ENCODE peak calls at places on chromosomes 7 and 10, in seven cellular contexts. D, J, N, L, R, M and V are unnamed samples.

GRCh38 chr7:27619492-27619891 is 43.2 kb downstream of the HIBADH start:
- DNase-seq in D (no peak), J (no peak), N (no peak), L (no peak), R (no peak), M (no peak), V (no peak)

GRCh38 chr7:115548756-115549155 is 481.8 kb downstream of the TFEC start:
- DNase-seq in D (no peak), J (no peak), N (no peak), L (no peak), R (no peak), M (no peak), V (no peak)

GRCh38 chr10:33190406-33190805 is 144.1 kb downstream of the NRP1 start:
- DNase-seq in D (no peak), J (no peak), N (no peak), L (no peak), R (no peak), M (no peak), V (no peak)

GRCh38 chr7:146492017-146492416 is 375.4 kb downstream of the CNTNAP2 start:
- DNase-seq in D (no peak), J (no peak), N (no peak), L (no peak), R (no peak), M (no peak), V (no peak)

GRCh38 chr10:122981066-122981464 is 864 bp downstream of the PSTK start:
- DNase-seq in D (no peak), J (no peak), N (no peak), L (no peak), R (no peak), M (no peak), V (no peak)

GRCh38 chr7:2812831-2813230 is 31.3 kb downstream of the GNA12 start:
- DNase-seq in D (no peak), J (no peak), N (no peak), L (no peak), R (no peak), M (no peak), V (no peak)

GRCh38 chr7:112131016-112131415 is 75.2 kb downstream of the DOCK4 start:
- DNase-seq in D (no peak), J (no peak), N (no peak), L (no peak), R (no peak), M (no peak), V (no peak)

GRCh38 chr7:103766630-103767029 is 222.8 kb downstream of the RELN start:
- DNase-seq in D (no peak), J (no peak), N (no peak), L (no peak), R (no peak), M (no peak), V (no peak)

GRCh38 chr7:28054531-28055160 is 125.9 kb downstream of the JAZF1 start:
- DNase-seq in D (no peak), J (no peak), N (no peak), L (no peak), R (no peak), M (no peak), V (no peak)

GRCh38 chr7:65409363-65409762 is 35.7 kb downstream of the ZNF92 start:
- DNase-seq in D (no peak), J (no peak), N (no peak), L (no peak), R (no peak), M (no peak), V (no peak)

GRCh38 chr7:84924341-84924740 is 262.5 kb downstream of the SEMA3D start:
- DNase-seq in D (no peak), J (no peak), N (no peak), L (no peak), R (no peak), M (no peak), V (no peak)

GRCh38 chr10:21831986-21832735 is 171.4 kb downstream of the DNAJC1 start:
- DNase-seq in D (no peak), J (no peak), N (no peak), L (no peak), R (no peak), M (no peak), V (no peak)

GRCh38 chr10:93357680-93358079 is 124.5 kb downstream of the MYOF start:
- DNase-seq in D (no peak), J (no peak), N (no peak), L (no peak), R (no peak), M (no peak), V (no peak)

GRCh38 chr7:157514746-157515145 is 177.9 kb downstream of the DNAJB6 start:
- DNase-seq in D (no peak), J (no peak), N (no peak), L (no peak), R (no peak), M (no peak), V (no peak)

GRCh38 chr10:5530846-5531557 is 6.2 kb downstream of the CALML3 start:
- DNase-seq in D (no peak), J (no peak), N (no peak), L (no peak), R (no peak), M (no peak), V (no peak)

GRCh38 chr7:157401567-157402387 is 65.0 kb downstream of the DNAJB6 start:
- DNase-seq in D (no peak), J (peak), N (no peak), L (peak), R (no peak), M (no peak), V (no peak)

GRCh38 chr7:152025077-152025936 is at the start of gene GALNT11:
- DNase-seq in D (peak), J (peak), N (peak), L (peak), R (peak), M (peak), V (peak)

DNA sequence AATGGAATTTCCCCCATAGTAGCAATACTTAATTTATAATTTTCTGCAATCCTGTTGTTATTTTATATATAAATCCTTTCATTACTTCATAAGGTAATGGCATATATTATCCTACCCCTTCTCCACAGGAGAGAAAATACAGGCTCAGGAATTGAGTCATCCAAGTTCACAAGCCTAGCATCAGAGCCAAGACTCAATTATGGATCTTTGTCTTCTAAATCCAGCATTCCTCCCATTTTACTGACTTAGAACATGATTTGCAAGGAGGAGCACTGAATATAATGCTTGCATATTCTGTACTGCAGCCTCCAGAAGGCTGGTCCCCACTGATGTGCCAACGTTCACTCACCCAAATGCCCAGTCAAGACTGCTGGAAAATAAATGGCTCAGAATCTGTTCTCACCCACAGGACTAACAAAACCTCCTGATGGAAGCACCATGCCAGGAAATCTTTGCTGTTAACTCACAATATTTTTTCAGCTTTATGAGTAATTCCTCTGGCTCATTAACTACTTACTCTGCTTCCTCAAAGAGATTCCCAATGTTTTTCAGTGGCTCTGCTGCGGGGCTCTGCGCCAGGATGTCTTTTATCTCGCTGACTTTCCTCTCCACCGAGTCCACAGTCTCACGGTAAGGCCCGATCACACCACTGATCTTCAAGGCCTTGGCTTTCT is 48.6 kb downstream of the DLD start:
- DNase-seq in D (peak), J (peak), N (no peak), L (peak), R (no peak), M (no peak), V (no peak)
- TF ChIP-seq POLR2A in D (no peak), J (no peak), N (no peak), L (no peak), R (no peak), M (no peak), V (no peak)

GRCh38 chr10:921471-922414 is 9.8 kb downstream of the LARP4B start:
- DNase-seq in D (no peak), J (no peak), N (no peak), L (peak), R (no peak), M (no peak), V (peak)
- TF ChIP-seq POLR2A in D (no peak), J (no peak), N (no peak), L (no peak), R (no peak), M (no peak), V (no peak)

DNA sequence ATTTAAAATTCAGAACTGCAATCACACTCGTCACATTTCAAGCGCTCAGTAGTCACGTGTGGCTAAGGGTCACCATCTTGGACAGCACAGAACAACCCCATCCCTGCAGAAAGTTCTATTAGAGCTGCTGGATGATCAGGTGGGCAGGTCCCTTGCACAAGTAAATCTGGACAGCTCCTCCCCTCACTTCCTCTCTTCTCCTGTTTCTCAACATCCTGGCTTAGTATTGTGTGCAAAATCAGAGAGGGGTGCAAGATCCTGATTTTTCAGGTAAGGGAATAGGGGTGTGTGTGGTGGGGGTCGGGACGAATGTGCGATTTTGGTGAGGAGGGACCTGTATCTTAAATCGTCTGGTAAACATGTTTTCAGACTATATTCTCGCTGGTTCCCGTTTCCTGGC is at the start of gene GIMAP4:
- DNase-seq in D (peak), J (no peak), N (no peak), L (peak), R (no peak), M (no peak), V (no peak)
- TF ChIP-seq POLR2A in D (peak), J (peak), N (peak), L (no peak), R (no peak), M (no peak), V (no peak)

GRCh38 chr7:154928136-154929005 is 74.6 kb downstream of the PAXIP1 start:
- DNase-seq in D (peak), J (no peak), N (peak), L (peak), R (no peak), M (peak), V (peak)
- TF ChIP-seq POLR2A in D (peak), J (peak), N (no peak), L (peak), R (no peak), M (no peak), V (no peak)

GRCh38 chr10:80159166-80159888 is 26.8 kb downstream of the PLAC9 start:
- DNase-seq in D (no peak), J (no peak), N (no peak), L (no peak), R (no peak), M (no peak), V (no peak)

GRCh38 chr10:80158126-80158525 is 25.6 kb downstream of the PLAC9 start:
- DNase-seq in D (no peak), J (no peak), N (no peak), L (no peak), R (no peak), M (no peak), V (no peak)

GRCh38 chr10:80157561-80157960 is 25.0 kb downstream of the PLAC9 start:
- DNase-seq in D (no peak), J (no peak), N (no peak), L (no peak), R (no peak), M (no peak), V (no peak)

GRCh38 chr10:80160361-80161128 is 28.0 kb downstream of the PLAC9 start:
- DNase-seq in D (no peak), J (no peak), N (no peak), L (no peak), R (no peak), M (no peak), V (no peak)

DNA sequence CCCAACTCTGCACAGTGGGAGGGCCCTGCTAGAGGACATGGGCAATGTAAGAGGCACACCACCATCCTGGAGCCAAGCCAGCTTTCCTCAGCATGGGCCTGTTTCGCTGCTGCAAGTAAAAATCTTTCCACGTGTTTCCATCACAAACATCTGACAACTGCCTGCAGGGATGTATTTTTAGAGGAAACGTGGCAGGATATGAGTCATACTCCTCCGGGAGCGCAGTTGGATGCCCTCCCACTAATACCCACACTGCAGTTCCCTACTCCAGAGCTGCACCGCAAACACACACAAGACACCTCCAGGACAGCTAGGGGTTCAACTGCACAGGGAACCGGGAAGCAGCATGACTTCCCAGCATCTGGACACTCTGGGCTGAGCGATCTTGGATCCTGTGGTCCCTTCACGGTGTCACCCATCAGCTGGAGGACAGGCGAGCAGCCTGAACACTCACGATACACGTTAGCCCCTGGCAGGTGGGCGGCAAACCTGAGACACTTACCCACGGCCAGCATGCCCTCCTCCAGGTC is 26.1 kb downstream of the PLAC9 start:
- DNase-seq in D (peak), J (peak), N (peak), L (peak), R (no peak), M (peak), V (peak)
- TF ChIP-seq POLR2A in D (no peak), J (peak), N (peak), L (no peak), R (no peak), M (no peak), V (no peak)

GRCh38 chr10:44977287-44978212 is 1.1 kb downstream of the DEPP1 start:
- DNase-seq in D (peak), J (peak), N (no peak), L (no peak), R (no peak), M (peak), V (no peak)
- TF ChIP-seq POLR2A in D (no peak), J (no peak), N (no peak), L (no peak), R (no peak), M (no peak), V (no peak)

DNA sequence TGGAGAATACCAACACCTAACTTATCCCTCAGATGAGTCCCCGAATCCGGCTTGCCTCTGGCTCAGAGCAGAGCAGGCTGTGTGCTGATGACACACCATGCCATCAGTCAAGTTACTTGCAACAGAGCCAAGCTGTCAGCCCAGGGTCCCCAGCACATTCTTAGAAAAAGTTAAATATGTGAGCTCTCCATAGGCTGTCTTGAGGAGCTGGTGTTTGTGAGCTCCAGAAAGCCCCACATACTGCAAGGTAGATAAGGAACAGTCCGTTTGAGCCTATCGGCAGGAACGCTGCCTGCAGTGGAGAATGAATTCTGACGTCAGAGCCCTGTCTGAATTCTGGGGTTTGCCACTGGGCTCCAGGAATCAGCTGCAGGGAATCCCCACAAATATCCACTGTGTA is 3.8 kb downstream of the SFXN4 start:
- DNase-seq in D (no peak), J (no peak), N (no peak), L (peak), R (no peak), M (no peak), V (peak)
- TF ChIP-seq POLR2A in D (no peak), J (no peak), N (no peak), L (no peak), R (no peak), M (no peak), V (no peak)

GRCh38 chr7:43615558-43616145 is 32.7 kb downstream of the STK17A start:
- DNase-seq in D (no peak), J (no peak), N (no peak), L (no peak), R (no peak), M (no peak), V (no peak)
- TF ChIP-seq POLR2A in D (no peak), J (no peak), N (no peak), L (no peak), R (no peak), M (no peak), V (no peak)

DNA sequence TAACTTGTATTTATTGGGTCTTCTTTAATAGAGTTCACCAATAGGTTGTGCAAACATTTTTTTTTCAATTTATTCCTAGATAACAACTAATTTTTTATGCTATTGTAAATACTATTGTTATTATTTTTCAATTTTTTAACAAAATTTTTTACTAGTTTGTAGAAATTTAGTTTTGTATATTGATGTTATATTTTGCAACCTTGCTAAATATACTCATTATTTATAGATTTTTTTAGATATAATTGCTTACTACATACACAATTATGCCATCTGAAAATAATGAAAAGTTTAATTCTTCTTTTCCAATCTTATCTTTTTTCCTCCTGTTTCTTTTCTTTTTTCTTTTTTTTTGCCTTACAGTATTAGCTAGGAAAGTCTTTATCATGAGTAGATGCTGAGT is 216.9 kb downstream of the SLC25A13 start:
- DNase-seq in D (no peak), J (no peak), N (no peak), L (no peak), R (no peak), M (no peak), V (no peak)
- TF ChIP-seq POLR2A in D (no peak), J (no peak), N (no peak), L (no peak), R (no peak), M (no peak), V (no peak)

DNA sequence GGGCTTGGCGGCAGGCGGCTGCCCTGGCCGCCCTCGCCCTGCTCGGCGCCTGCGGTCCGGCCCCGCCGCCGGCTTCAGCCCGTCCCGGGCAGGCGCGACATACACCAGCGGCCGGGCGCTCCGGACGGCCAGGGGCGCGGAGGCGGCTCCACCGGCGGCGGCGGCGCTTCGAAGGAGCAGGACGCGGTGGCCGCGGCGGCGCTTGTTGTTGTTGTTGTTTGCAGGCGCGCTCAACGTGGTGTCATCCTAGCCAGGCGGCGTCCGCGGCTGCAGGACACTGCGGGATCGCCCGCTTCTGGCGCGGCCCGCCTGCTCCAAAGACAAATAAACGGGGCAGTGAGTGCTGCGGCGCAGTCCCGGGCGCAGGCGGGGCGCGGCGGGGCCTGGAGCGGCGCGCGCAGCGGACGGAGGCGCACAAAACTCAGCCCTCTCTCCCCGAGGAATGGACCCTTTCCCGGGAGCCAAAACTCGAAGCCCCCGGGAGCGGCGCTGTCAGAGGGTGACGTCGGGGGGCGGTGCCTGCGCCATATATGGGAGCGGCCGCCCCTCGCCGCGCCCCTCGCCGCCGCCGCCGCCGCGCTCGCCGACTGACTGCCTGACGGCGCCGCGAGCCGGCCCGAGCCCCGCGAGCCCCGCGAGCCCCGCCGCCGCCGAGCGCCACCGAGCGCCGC is at the start of gene EBF3:
- DNase-seq in D (peak), J (peak), N (peak), L (peak), R (peak), M (peak), V (no peak)
- TF ChIP-seq POLR2A in D (peak), J (peak), N (peak), L (no peak), R (no peak), M (no peak), V (no peak)